ENCODE peak calls at places on chromosomes 7 and 10, in nine cellular contexts. Y is cardiac muscle cell; P is adrenal gland; A is neuronal stem cell; S is Peyer's patch; U is naive thymus-derived CD4-positive, alpha-beta T cell; H is astrocyte; L is fibroblast of lung; M is CD4-positive, alpha-beta memory T cell. F is an unnamed sample. For H3K4me1, the result is how much of the 10 kb centered on the place peaks cover.

GRCh38 chr7:130901209-130901783 is 167.3 kb upstream of the KLF14 start:
- DNase-seq in Y (peak), P (no peak), A (no peak), S (no peak), U (no peak), H (peak), L (peak), M (no peak), F (peak)

GRCh38 chr7:73621168-73622063 is 2.9 kb downstream of the MLXIPL start:
- DNase-seq in Y (no peak), P (no peak), A (no peak), S (no peak), U (no peak), H (no peak), L (no peak), M (no peak), F (no peak)

GRCh38 chr7:51288896-51289607 is 27.6 kb downstream of the COBL start:
- DNase-seq in Y (no peak), P (no peak), A (no peak), S (no peak), U (no peak), H (no peak), L (no peak), M (no peak), F (no peak)

GRCh38 chr10:71713135-71714040 is 6.2 kb downstream of the C10orf105 start:
- DNase-seq in Y (peak), P (no peak), A (no peak), S (peak), U (peak), H (peak), L (peak), M (no peak), F (peak)

GRCh38 chr10:101244321-101245050 is 15.2 kb upstream of the LBX1 start:
- DNase-seq in Y (peak), P (no peak), A (no peak), S (no peak), U (no peak), H (peak), L (peak), M (no peak), F (no peak)

GRCh38 chr10:77118603-77119282 is 518.9 kb downstream of the KCNMA1 start:
- DNase-seq in Y (no peak), P (no peak), A (no peak), S (no peak), U (no peak), H (no peak), L (no peak), M (no peak), F (no peak)

GRCh38 chr10:10819206-10819856 is 198.3 kb upstream of the CELF2 start:
- DNase-seq in Y (no peak), P (no peak), A (no peak), S (no peak), U (no peak), H (no peak), L (no peak), M (no peak), F (no peak)

GRCh38 chr7:43658718-43659548 is 70.4 kb downstream of the COA1 start:
- DNase-seq in Y (peak), P (no peak), A (no peak), S (no peak), U (no peak), H (peak), L (peak), M (no peak), F (no peak)

GRCh38 chr7:21011153-21011552 is 224.5 kb upstream of the SP8 start:
- DNase-seq in Y (no peak), P (no peak), A (no peak), S (no peak), U (no peak), H (no peak), L (no peak), M (no peak), F (no peak)

GRCh38 chr10:86312701-86313270 is 53.8 kb downstream of the GRID1 start:
- DNase-seq in Y (no peak), P (no peak), A (peak), S (no peak), U (no peak), H (no peak), L (no peak), M (no peak), F (no peak)

GRCh38 chr10:93813507-93814465 is 56.0 kb downstream of the LGI1 start:
- DNase-seq in Y (peak), P (peak), A (no peak), S (peak), U (peak), H (peak), L (peak), M (no peak), F (no peak)

GRCh38 chr10:27446091-27446918 is 57.8 kb upstream of the RAB18 start:
- DNase-seq in Y (peak), P (no peak), A (no peak), S (no peak), U (no peak), H (peak), L (peak), M (peak), F (no peak)

GRCh38 chr7:115679976-115680375 is 350.6 kb downstream of the TFEC start:
- DNase-seq in Y (peak), P (no peak), A (peak), S (no peak), U (no peak), H (peak), L (peak), M (peak), F (no peak)

GRCh38 chr10:45514283-45515270 is 140.6 kb downstream of the ALOX5 start:
- DNase-seq in Y (no peak), P (no peak), A (no peak), S (no peak), U (no peak), H (peak), L (peak), M (no peak), F (no peak)

GRCh38 chr7:41786943-41787342 is 84.1 kb upstream of the INHBA start:
- DNase-seq in Y (no peak), P (no peak), A (no peak), S (no peak), U (no peak), H (no peak), L (no peak), M (no peak), F (no peak)

GRCh38 chr7:45869426-45869825 is 3.5 kb downstream of the CCDC201 start:
- DNase-seq in Y (peak), P (no peak), A (no peak), S (no peak), U (no peak), H (peak), L (peak), M (no peak), F (no peak)

GRCh38 chr7:20141666-20142065 is 75.5 kb downstream of the MACC1 start:
- DNase-seq in Y (peak), P (no peak), A (no peak), S (no peak), U (no peak), H (peak), L (peak), M (no peak), F (no peak)

GRCh38 chr7:75762350-75762917 is 9.6 kb downstream of the CCL26 start:
- DNase-seq in Y (peak), P (no peak), A (peak), S (no peak), U (no peak), H (peak), L (peak), M (peak), F (no peak)

GRCh38 chr7:139613971-139614411 is 90.5 kb downstream of the CLEC2L start:
- DNase-seq in Y (no peak), P (no peak), A (no peak), S (no peak), U (no peak), H (no peak), L (no peak), M (no peak), F (no peak)

GRCh38 chr10:102523250-102524029 is 19.7 kb downstream of the SUFU start:
- DNase-seq in Y (peak), P (no peak), A (no peak), S (no peak), U (no peak), H (peak), L (peak), M (no peak), F (no peak)

GRCh38 chr7:5625938-5626337 is 155.5 kb downstream of the RNF216 start:
- DNase-seq in Y (peak), P (no peak), A (no peak), S (no peak), U (no peak), H (peak), L (peak), M (no peak), F (no peak)

GRCh38 chr7:98816206-98816605 is 53.6 kb downstream of the TMEM130 start:
- DNase-seq in Y (no peak), P (no peak), A (no peak), S (no peak), U (no peak), H (no peak), L (no peak), M (no peak), F (peak)

GRCh38 chr7:98249106-98249505 is 2.9 kb downstream of the TECPR1 start:
- DNase-seq in Y (no peak), P (no peak), A (no peak), S (no peak), U (no peak), H (no peak), L (no peak), M (no peak), F (no peak)

GRCh38 chr7:89339748-89340147 is 544.2 kb upstream of the TEX47 start:
- DNase-seq in Y (no peak), P (no peak), A (no peak), S (no peak), U (no peak), H (no peak), L (no peak), M (no peak), F (no peak)

GRCh38 chr10:118970770-118971169 is 58.7 kb upstream of the NANOS1 start:
- DNase-seq in Y (no peak), P (no peak), A (no peak), S (no peak), U (no peak), H (no peak), L (no peak), M (no peak), F (no peak)

GRCh38 chr10:116170815-116171250 is 102.2 kb downstream of the GFRA1 start:
- DNase-seq in Y (peak), P (no peak), A (peak), S (no peak), U (no peak), H (peak), L (peak), M (no peak), F (no peak)

GRCh38 chr7:100493476-100494264 is 9.9 kb downstream of the NYAP1 start:
- DNase-seq in Y (peak), P (no peak), A (no peak), S (peak), U (peak), H (no peak), L (peak), M (peak), F (no peak)

GRCh38 chr10:33899578-33900531 is 565.4 kb upstream of the NRP1 start:
- DNase-seq in Y (peak), P (no peak), A (no peak), S (no peak), U (no peak), H (no peak), L (peak), M (no peak), F (no peak)

GRCh38 chr7:106358103-106358663 is 73.4 kb upstream of the NAMPT start:
- DNase-seq in Y (peak), P (no peak), A (no peak), S (no peak), U (no peak), H (peak), L (peak), M (no peak), F (no peak)

GRCh38 chr7:12028508-12028907 is 182.6 kb upstream of the TMEM106B start:
- DNase-seq in Y (peak), P (no peak), A (no peak), S (no peak), U (no peak), H (peak), L (no peak), M (no peak), F (no peak)

GRCh38 chr7:148709019-148709418 is 10.3 kb downstream of the CUL1 start:
- DNase-seq in Y (no peak), P (no peak), A (no peak), S (no peak), U (no peak), H (no peak), L (no peak), M (no peak), F (no peak)

GRCh38 chr7:148711191-148712102 is 12.7 kb downstream of the CUL1 start:
- DNase-seq in Y (no peak), P (no peak), A (no peak), S (no peak), U (no peak), H (no peak), L (no peak), M (no peak), F (no peak)

GRCh38 chr7:148715027-148715426 is 16.3 kb downstream of the CUL1 start:
- DNase-seq in Y (no peak), P (no peak), A (no peak), S (no peak), U (no peak), H (no peak), L (no peak), M (no peak), F (no peak)

GRCh38 chr7:148714498-148714897 is 15.8 kb downstream of the CUL1 start:
- DNase-seq in Y (no peak), P (no peak), A (no peak), S (no peak), U (no peak), H (no peak), L (no peak), M (no peak), F (no peak)

DNA sequence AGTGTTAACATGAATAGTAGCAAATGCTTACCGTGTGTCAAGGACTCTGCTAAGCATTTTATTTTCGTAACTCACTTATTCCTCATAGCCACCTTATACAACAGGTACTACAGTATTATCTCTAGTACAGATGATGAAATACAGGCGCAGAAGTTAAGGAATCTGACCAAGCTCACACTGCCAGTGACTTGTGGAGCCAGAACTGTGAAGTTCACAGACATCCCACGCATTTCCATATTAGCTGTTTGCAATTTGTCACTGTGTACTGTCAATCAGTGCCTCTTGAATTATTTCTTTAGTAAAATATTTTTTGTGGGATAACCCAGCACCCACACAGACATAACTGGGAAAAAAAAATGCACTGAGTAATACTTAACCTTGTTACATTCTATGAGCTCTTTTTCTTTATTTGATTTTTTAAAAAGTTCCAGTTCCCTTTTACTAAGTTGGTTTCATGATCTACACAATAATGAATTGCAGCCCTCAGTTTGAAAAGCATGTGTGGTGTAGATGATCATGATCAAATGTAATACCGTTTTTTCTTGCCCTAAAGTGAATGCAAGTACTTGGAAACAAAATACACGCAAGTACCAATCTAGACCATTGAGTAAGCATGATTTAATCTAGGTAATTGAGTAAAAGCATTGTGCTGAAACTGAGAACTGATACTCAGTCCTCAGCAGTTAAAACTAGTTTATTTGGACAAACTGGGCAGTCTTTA is 14.1 kb downstream of the CUL1 start:
- DNase-seq in Y (peak), P (no peak), A (no peak), S (no peak), U (no peak), H (peak), L (no peak), M (no peak), F (no peak)
- H3K4me1 ChIP-seq in Y (under half), P (under half), A (under half), S (under half), U (under half), H (under half), L (under half), M (half or more), F (under half)

GRCh38 chr7:46909601-46910051 is 672.3 kb downstream of the TNS3 start:
- DNase-seq in Y (peak), P (no peak), A (no peak), S (no peak), U (no peak), H (peak), L (peak), M (no peak), F (no peak)

GRCh38 chr7:46912692-46913091 is 669.2 kb downstream of the TNS3 start:
- DNase-seq in Y (no peak), P (no peak), A (no peak), S (no peak), U (no peak), H (no peak), L (no peak), M (no peak), F (no peak)

GRCh38 chr7:46908770-46909169 is 673.1 kb downstream of the TNS3 start:
- DNase-seq in Y (peak), P (no peak), A (no peak), S (no peak), U (no peak), H (peak), L (peak), M (no peak), F (no peak)
- H3K4me3 ChIP-seq in Y (no peak), P (no peak), A (no peak), S (no peak), U (no peak), H (peak), L (no peak), M (no peak), F (no peak)

GRCh38 chr10:78907458-78908211 is 161.1 kb upstream of the ZMIZ1 start:
- DNase-seq in Y (no peak), P (peak), A (no peak), S (no peak), U (no peak), H (no peak), L (no peak), M (no peak), F (no peak)
- H3K27ac ChIP-seq in Y (no peak), P (no peak), A (no peak), S (no peak), U (no peak), H (no peak), L (no peak), M (no peak), F (no peak)

DNA sequence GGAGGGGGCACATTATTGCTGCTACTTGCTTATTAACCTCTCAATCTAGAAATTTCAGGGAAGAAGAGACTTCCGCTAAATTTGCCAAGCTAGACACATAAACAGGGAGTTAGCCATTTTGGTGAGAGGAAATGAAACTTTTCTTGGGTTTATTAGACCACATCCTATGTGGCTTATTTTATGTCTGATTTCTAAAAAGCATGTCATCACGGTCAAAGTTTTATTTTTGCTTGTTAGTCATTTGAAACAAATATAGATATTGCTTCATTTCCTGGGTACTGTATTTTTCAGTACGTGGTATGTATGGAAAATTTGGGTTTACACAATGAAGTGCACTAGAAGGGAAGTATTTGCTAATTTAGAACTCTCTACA is 144.1 kb downstream of the TCF7L2 start:
- DNase-seq in Y (peak), P (no peak), A (no peak), S (no peak), U (no peak), H (no peak), L (peak), M (peak), F (no peak)
- H3K4me1 ChIP-seq in Y (under half), P (under half), A (under half), S (half or more), U (under half), H (under half), L (under half), M (under half), F (under half)

DNA sequence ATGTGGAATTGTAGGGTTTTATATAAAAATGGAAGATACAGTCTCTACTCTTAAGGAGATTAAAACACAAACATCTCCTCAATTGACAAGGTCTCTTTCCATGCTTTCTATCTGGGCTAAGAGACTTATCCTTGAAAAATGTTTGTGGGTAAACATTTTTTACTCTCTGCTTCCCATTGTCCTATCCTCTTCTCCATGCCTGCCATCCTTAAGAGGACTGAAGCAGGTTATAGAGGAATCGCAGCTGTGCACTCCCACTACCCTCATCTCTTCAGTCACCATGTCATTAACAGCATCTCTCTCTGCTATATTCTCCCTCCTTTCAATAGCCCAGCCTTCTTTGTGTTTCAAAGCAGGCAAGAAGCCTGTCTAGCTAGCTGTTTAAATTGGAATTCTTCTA is 22.6 kb downstream of the COL1A2 start:
- DNase-seq in Y (no peak), P (no peak), A (no peak), S (no peak), U (no peak), H (no peak), L (no peak), M (no peak), F (no peak)
- H3K4me3 ChIP-seq in Y (no peak), P (no peak), A (no peak), S (no peak), U (no peak), H (no peak), L (no peak), M (no peak), F (no peak)

DNA sequence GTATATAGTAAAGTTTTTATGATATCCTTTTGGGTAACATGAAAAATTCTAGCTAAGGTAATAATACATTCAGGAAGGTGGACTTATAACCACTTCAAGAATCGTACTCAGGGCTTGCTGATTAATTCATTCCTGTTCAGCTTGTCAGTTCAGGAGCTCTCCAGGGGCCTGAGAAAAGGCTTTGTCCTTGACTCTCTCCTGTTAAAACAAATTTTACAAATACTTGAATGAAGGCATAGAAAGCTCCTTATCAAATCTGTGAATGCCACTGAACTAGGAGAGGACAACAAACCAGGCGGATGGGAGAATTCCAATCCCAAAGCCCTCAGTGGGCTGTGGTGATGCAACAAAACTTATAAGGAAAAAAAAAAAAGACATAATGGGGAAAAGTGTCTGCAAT is 354.5 kb upstream of the ZMIZ1 start:
- DNase-seq in Y (no peak), P (no peak), A (no peak), S (no peak), U (no peak), H (no peak), L (no peak), M (no peak), F (no peak)
- H3K27ac ChIP-seq in Y (peak), P (no peak), A (no peak), S (no peak), U (no peak), H (no peak), L (no peak), M (no peak), F (no peak)

GRCh38 chr10:128149267-128149666 is 23.0 kb upstream of the MKI67 start:
- DNase-seq in Y (no peak), P (no peak), A (no peak), S (no peak), U (no peak), H (no peak), L (no peak), M (no peak), F (no peak)
- H3K4me1 ChIP-seq in Y (under half), P (under half), A (under half), S (under half), U (under half), H (under half), L (under half), M (under half), F (under half)

F was measured in thoracic aorta.